ENCODE peak calls at places on chromosome 15, in six cellular contexts. G, O, Z, B, K and V are unnamed samples.

GRCh38 chr15:70284438-70285214 is 186.9 kb upstream of the TLE3 start:
- DNase-seq in G (no peak), O (peak; percentile 90), Z (no peak), B (peak; percentile 74), K (no peak), V (no peak)

GRCh38 chr15:93865610-93866009 is 365.8 kb upstream of the MCTP2 start:
- DNase-seq in G (no peak), O (no peak), Z (no peak), B (no peak), K (no peak), V (no peak)

GRCh38 chr15:67227431-67227830 is 27.0 kb downstream of the AAGAB start:
- DNase-seq in G (no peak), O (no peak), Z (no peak), B (no peak), K (no peak), V (no peak)

GRCh38 chr15:101723161-101723873 is 956 bp downstream of the TARS3 start:
- DNase-seq in G (peak; percentile 24), O (no peak), Z (no peak), B (no peak), K (no peak), V (no peak)

GRCh38 chr15:90829942-90830440 is 38.4 kb upstream of the FURIN start:
- DNase-seq in G (no peak), O (no peak), Z (no peak), B (peak; percentile 53), K (no peak), V (no peak)

GRCh38 chr15:52797625-52798501 is 7.7 kb upstream of the ONECUT1 start:
- DNase-seq in G (no peak), O (no peak), Z (no peak), B (no peak), K (no peak), V (no peak)

GRCh38 chr15:67133738-67134576 is 68.6 kb downstream of the SMAD3 start:
- DNase-seq in G (peak; percentile 85), O (no peak), Z (peak; percentile 66), B (no peak), K (no peak), V (no peak)

GRCh38 chr15:62901916-62902554 is 140.5 kb upstream of the TPM1 start:
- DNase-seq in G (no peak), O (no peak), Z (no peak), B (no peak), K (no peak), V (no peak)

GRCh38 chr15:67304778-67305177 is 50.2 kb downstream of the IQCH start:
- DNase-seq in G (no peak), O (no peak), Z (no peak), B (no peak), K (no peak), V (no peak)

GRCh38 chr15:60392601-60392985 is 5.2 kb downstream of the ANXA2 start:
- DNase-seq in G (peak; percentile 69), O (no peak), Z (no peak), B (no peak), K (no peak), V (no peak)

GRCh38 chr15:95024388-95024787 is 793.0 kb downstream of the MCTP2 start:
- DNase-seq in G (no peak), O (no peak), Z (no peak), B (no peak), K (no peak), V (no peak)

GRCh38 chr15:61715082-61715481 is 345.2 kb downstream of the VPS13C start:
- DNase-seq in G (no peak), O (no peak), Z (no peak), B (no peak), K (no peak), V (no peak)

GRCh38 chr15:95888762-95889161 is 441.7 kb upstream of the NR2F2 start:
- DNase-seq in G (no peak), O (no peak), Z (no peak), B (no peak), K (no peak), V (no peak)

GRCh38 chr15:84598993-84599392 is 1.8 kb upstream of the ZSCAN2 start:
- DNase-seq in G (no peak), O (no peak), Z (no peak), B (no peak), K (no peak), V (no peak)

GRCh38 chr15:88301311-88301710 is 44.8 kb upstream of the NTRK3 start:
- DNase-seq in G (no peak), O (no peak), Z (no peak), B (no peak), K (no peak), V (no peak)

GRCh38 chr15:40097968-40098476 is 10.7 kb downstream of the BMF start:
- DNase-seq in G (no peak), O (no peak), Z (peak; percentile 77), B (peak; percentile 71), K (peak; percentile 91), V (no peak)

GRCh38 chr15:40094156-40094555 is 14.5 kb downstream of the BMF start:
- DNase-seq in G (no peak), O (no peak), Z (no peak), B (no peak), K (no peak), V (no peak)

GRCh38 chr15:40097096-40097967 is 11.3 kb downstream of the BMF start:
- DNase-seq in G (no peak), O (no peak), Z (no peak), B (no peak), K (no peak), V (no peak)

GRCh38 chr15:40095381-40096093 is 13.1 kb downstream of the BMF start:
- DNase-seq in G (no peak), O (no peak), Z (no peak), B (no peak), K (no peak), V (no peak)

DNA sequence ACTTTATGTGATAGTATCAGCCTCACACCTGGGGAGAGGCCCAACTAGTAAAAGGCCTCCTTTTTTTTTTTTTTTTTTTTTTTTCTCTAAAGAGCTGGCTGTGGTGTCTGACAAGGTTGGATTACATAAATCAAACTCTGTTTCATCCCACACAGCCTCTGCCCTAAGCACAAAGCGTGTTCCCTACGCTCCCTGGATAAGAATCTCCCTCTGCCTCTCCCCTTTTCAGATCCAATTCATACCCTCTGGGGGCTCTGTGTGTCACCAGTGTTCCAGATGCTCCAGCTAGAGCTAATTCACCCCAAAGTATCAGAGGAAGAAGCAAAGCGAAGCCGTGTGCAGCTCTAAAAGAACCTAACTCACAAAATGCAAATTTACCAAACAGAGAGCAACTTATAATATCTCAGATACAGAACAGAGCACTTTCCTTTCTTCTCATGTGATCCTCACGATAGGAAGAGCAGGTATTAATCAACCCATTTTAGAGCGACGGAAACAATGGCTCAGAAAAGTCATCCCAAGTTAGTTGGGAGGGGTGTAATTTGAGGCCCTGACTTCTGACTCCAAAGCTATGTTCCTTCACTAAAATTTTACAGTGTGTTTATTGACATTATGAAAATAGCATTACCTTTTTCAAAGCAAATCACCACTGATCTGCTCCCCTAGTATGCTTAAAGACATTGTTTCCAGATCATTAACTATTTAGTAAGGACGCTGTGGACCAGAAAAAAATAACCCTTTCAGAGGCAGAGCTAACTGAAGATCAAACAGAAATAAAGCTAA is 12.4 kb downstream of the BMF start:
- DNase-seq in G (no peak), O (no peak), Z (no peak), B (no peak), K (no peak), V (no peak)
- H3K4me3 ChIP-seq in G (no peak overlapping the region), O (no peak overlapping the region), Z (no peak overlapping the region), B (no peak overlapping the region), K (no peak overlapping the region), V (no peak overlapping the region)

DNA sequence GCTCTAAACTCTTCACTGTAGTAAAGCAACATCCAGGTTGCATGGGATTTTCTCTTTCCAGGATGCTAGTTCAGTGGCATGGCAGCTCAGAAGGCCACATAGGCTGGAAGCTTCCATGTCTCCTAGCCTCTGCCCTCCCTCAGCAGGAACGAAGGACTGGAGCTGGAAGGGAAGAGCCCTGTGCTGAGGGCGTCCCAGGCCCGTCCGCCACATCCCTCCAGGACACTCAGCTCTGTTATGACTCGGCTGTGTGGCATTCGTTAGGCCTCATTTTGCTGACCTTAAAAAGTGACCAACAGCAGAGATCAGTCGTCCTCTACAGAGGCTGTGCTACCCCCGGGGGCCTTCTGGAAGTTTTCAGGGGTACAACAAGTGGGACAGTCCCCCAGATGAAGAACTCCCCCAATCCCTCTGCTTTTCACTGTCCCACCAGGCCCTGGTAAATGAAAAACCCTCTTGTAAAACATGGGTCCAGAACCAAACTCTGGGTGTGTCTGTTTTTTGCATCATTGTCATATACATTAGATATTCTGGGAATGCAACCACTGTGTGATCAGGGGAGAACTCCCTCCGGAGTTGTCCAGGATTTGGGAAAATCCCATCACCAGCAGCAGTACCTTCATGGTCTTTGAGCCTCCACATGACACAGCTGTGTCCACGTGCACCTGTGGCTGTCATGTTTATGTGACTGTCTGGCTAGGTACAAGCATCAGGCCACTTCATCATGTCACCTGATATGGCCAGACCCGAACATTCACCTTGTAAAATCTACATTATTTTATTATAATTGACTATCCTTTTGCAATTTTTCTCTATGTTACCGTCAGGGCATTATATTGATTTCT is 149.9 kb downstream of the OR4M2 start:
- DNase-seq in G (no peak), O (no peak), Z (peak; percentile 43), B (no peak), K (no peak), V (no peak)
- H3K9me3 ChIP-seq in G (no peaks in the 10 kb centered on the region), O (no peaks in the 10 kb centered on the region), Z (no peaks in the 10 kb centered on the region), B (no peaks in the 10 kb centered on the region), K (no peaks in the 10 kb centered on the region), V (no peaks in the 10 kb centered on the region)

GRCh38 chr15:100154338-100154737 is 187.4 kb downstream of the ADAMTS17 start:
- DNase-seq in G (no peak), O (no peak), Z (no peak), B (no peak), K (no peak), V (no peak)

GRCh38 chr15:100156201-100156600 is 185.6 kb downstream of the ADAMTS17 start:
- DNase-seq in G (no peak), O (no peak), Z (no peak), B (no peak), K (no peak), V (no peak)

GRCh38 chr15:100160953-100161352 is 180.8 kb downstream of the ADAMTS17 start:
- DNase-seq in G (no peak), O (no peak), Z (no peak), B (no peak), K (no peak), V (no peak)

GRCh38 chr15:100159436-100159835 is 182.3 kb downstream of the ADAMTS17 start:
- DNase-seq in G (no peak), O (no peak), Z (no peak), B (no peak), K (no peak), V (no peak)

GRCh38 chr15:100158368-100158767 is 183.4 kb downstream of the ADAMTS17 start:
- DNase-seq in G (no peak), O (no peak), Z (no peak), B (no peak), K (no peak), V (no peak)
- H3K4me3 ChIP-seq in G (no peak overlapping the region), O (no peak overlapping the region), Z (no peak overlapping the region), B (no peak overlapping the region), K (no peak overlapping the region), V (no peak overlapping the region)

GRCh38 chr15:63918901-63919348 is 85.2 kb upstream of the HERC1 start:
- DNase-seq in G (no peak), O (peak; percentile 18), Z (no peak), B (no peak), K (no peak), V (no peak)

GRCh38 chr15:63928185-63928852 is 94.6 kb upstream of the HERC1 start:
- DNase-seq in G (no peak), O (no peak), Z (no peak), B (no peak), K (no peak), V (no peak)

GRCh38 chr15:63922551-63923315 is 89.0 kb upstream of the HERC1 start:
- DNase-seq in G (no peak), O (peak; percentile 25), Z (no peak), B (no peak), K (no peak), V (no peak)

GRCh38 chr15:63920504-63921178 is 86.9 kb upstream of the HERC1 start:
- DNase-seq in G (no peak), O (no peak), Z (no peak), B (no peak), K (no peak), V (no peak)

GRCh38 chr15:63923993-63924950 is 90.5 kb upstream of the HERC1 start:
- DNase-seq in G (no peak), O (no peak), Z (no peak), B (no peak), K (no peak), V (no peak)
- H3K9me3 ChIP-seq in G (no peaks in the 10 kb centered on the region), O (no peaks in the 10 kb centered on the region), Z (no peaks in the 10 kb centered on the region), B (no peaks in the 10 kb centered on the region), K (no peaks in the 10 kb centered on the region), V (no peaks in the 10 kb centered on the region)